ENCODE peak calls at places on chromosomes 5 and 9, in seven cellular contexts. J is GM12878, X is K562, M is H1, V is SK-N-SH, B is HCT116, U is HepG2. I is an unnamed sample.

GRCh38 chr5:16957305-16958165 is 21.4 kb upstream of the MYO10 start:
- DNase-seq in J (no peak), X (no peak), M (no peak), V (no peak), B (no peak), U (no peak), I (no peak)

GRCh38 chr5:139671096-139671841 is 23.1 kb downstream of the CXXC5 start:
- DNase-seq in J (no peak), X (no peak), M (no peak), V (no peak), B (no peak), U (no peak), I (no peak)

GRCh38 chr9:124188331-124189110 is 69.2 kb upstream of the NEK6 start:
- DNase-seq in J (no peak), X (no peak), M (no peak), V (no peak), B (no peak), U (no peak), I (no peak)

GRCh38 chr9:117355542-117355941 is 59.3 kb downstream of the ASTN2 start:
- DNase-seq in J (no peak), X (no peak), M (no peak), V (peak), B (no peak), U (no peak), I (no peak)

GRCh38 chr9:111959960-111960359 is 63.3 kb downstream of the UGCG start:
- DNase-seq in J (no peak), X (no peak), M (no peak), V (no peak), B (no peak), U (no peak), I (no peak)

GRCh38 chr5:181160144-181160754 is 12.9 kb downstream of the OR2V2 start:
- DNase-seq in J (no peak), X (peak), M (no peak), V (peak), B (no peak), U (no peak), I (peak)

GRCh38 chr9:76741524-76741923 is 22.7 kb upstream of the PCA3 start:
- DNase-seq in J (no peak), X (no peak), M (no peak), V (no peak), B (no peak), U (no peak), I (no peak)

GRCh38 chr5:7690557-7690956 is 160.4 kb downstream of the CFAP90 start:
- DNase-seq in J (no peak), X (no peak), M (no peak), V (no peak), B (no peak), U (no peak), I (no peak)

GRCh38 chr9:116959775-116960174 is 272.7 kb downstream of the TRIM32 start:
- DNase-seq in J (no peak), X (no peak), M (no peak), V (peak), B (no peak), U (no peak), I (no peak)

GRCh38 chr9:80369641-80370040 is 797.9 kb downstream of the TLE4 start:
- DNase-seq in J (no peak), X (no peak), M (no peak), V (no peak), B (no peak), U (no peak), I (no peak)

GRCh38 chr9:92294297-92294676 is 790 bp upstream of the IARS1 start:
- DNase-seq in J (no peak), X (no peak), M (no peak), V (peak), B (no peak), U (peak), I (no peak)

GRCh38 chr5:171431251-171431777 is 11.9 kb downstream of the FGF18 start:
- DNase-seq in J (no peak), X (no peak), M (no peak), V (no peak), B (no peak), U (no peak), I (no peak)

GRCh38 chr9:132201780-132202703 is 40.2 kb downstream of the NTNG2 start:
- DNase-seq in J (no peak), X (no peak), M (no peak), V (no peak), B (no peak), U (no peak), I (peak)

GRCh38 chr9:119272500-119273211 is 96.6 kb downstream of the BRINP1 start:
- DNase-seq in J (no peak), X (no peak), M (no peak), V (no peak), B (no peak), U (no peak), I (no peak)

GRCh38 chr9:2837915-2838314 is 6.0 kb downstream of the PUM3 start:
- DNase-seq in J (no peak), X (no peak), M (no peak), V (peak), B (no peak), U (no peak), I (peak)

GRCh38 chr9:33524431-33524947 is 438 bp downstream of the ANKRD18B start:
- DNase-seq in J (no peak), X (no peak), M (no peak), V (no peak), B (no peak), U (no peak), I (peak)

GRCh38 chr9:134919316-134919715 is 1.6 kb upstream of the FCN1 start:
- DNase-seq in J (no peak), X (no peak), M (no peak), V (no peak), B (no peak), U (no peak), I (no peak)

GRCh38 chr9:134918646-134919045 is 934 bp upstream of the FCN1 start:
- DNase-seq in J (no peak), X (no peak), M (no peak), V (no peak), B (no peak), U (no peak), I (no peak)

GRCh38 chr9:134916161-134916665 is 1.5 kb downstream of the FCN1 start:
- DNase-seq in J (no peak), X (no peak), M (no peak), V (peak), B (no peak), U (no peak), I (no peak)

GRCh38 chr9:134915046-134915930 is 2.4 kb downstream of the FCN1 start:
- DNase-seq in J (no peak), X (no peak), M (no peak), V (no peak), B (no peak), U (no peak), I (no peak)

DNA sequence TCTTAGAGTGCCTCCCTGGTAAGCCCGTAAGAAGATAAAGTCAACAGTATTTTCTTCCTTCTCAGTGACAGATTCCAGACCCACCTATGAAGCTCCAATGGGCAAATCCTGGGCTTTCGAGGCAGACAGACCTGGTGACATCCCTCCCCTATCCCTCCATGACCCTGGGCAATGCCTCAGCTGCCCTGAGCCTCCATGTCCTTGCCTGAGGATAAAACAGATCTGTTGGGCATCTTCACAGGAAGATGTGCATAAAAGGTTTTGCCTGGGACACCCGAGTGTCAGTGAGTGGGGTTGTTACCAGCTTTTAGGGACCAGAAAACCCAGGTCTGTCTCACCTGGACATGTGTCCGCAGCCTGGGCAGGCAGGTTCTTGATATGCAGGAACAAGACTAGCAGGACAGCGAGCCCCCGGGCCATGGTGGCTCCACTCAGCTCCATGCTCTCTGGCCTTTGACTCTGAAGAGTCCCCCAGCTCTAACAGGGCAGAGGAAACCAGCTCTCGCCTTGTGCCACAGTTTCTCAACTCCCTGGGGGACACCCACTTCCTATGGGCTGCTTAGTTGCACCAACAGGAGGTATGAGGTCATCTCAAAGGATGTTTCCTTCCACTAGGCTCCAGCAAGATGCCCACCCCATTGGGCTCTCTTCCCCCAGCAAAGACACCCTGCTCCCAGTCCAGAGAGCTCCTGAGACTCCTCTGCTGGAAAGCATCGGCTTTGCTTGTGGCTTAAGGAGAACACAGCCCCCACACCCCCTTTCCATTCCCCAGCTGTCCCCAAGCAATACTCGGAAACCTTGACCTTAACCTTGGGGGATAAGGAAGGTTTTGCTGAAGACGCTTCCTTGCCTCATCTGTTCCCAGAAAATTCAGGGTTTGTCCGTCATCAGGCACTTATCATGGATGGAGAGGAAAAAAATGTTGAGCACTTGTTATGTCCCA is at the start of gene FCN1:
- DNase-seq in J (no peak), X (no peak), M (no peak), V (no peak), B (no peak), U (no peak), I (no peak)
- TF ChIP-seq JUND in J (no peak), X (no peak), M (no peak), V (no peak), B (no peak), U (no peak), I (no peak)

GRCh38 chr9:137967280-137967943 is 89.8 kb downstream of the CACNA1B start:
- DNase-seq in J (no peak), X (no peak), M (no peak), V (peak), B (no peak), U (no peak), I (no peak)
- TF ChIP-seq JUND in J (no peak), X (no peak), M (no peak), V (no peak), B (no peak), U (no peak), I (no peak)

DNA sequence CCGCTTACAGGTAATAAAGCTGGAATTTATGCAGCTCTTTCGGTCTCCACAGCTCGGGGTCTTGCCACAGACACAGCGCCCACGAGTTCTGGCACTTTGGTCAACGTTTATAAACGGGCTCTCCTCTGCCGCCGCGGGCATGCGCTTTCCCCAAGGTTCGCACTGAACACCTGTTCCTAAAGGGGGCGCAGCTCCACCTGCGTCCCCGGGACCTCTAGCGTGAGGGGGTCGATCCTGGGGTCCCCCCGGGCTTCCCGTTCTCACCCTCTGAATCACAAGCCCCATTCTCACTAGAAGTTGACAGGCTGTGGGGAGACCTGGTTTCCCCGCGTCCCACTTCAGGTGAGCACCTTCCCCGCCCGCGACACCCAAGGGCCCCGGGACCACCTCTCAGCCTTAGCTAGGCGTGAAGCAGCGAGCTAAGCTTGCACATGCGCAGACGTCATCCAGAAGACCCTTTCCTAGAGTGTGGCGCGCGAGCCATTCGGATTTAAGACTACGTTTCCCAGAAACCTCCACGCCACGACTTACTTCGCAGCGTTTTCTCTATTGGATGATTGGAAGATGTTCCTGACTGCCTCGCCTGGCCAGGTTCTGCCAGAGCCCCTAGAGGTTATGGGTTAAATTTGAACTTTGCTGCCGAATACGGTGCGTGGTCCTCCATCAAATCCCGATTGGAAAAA is 21.3 kb upstream of the ZNF782 start:
- DNase-seq in J (peak), X (no peak), M (peak), V (peak), B (peak), U (peak), I (peak)
- TF ChIP-seq JUND in J (no peak), X (no peak), M (no peak), V (no peak), B (no peak), U (no peak), I (no peak)

GRCh38 chr5:59745422-59745863 is 148.1 kb downstream of the PDE4D start:
- DNase-seq in J (no peak), X (no peak), M (no peak), V (no peak), B (no peak), U (no peak), I (no peak)

GRCh38 chr5:59746261-59746765 is 147.2 kb downstream of the PDE4D start:
- DNase-seq in J (no peak), X (no peak), M (no peak), V (no peak), B (no peak), U (no peak), I (no peak)

GRCh38 chr5:59741599-59741998 is 151.9 kb downstream of the PDE4D start:
- DNase-seq in J (no peak), X (no peak), M (no peak), V (no peak), B (no peak), U (no peak), I (no peak)

GRCh38 chr5:59749782-59750520 is 143.6 kb downstream of the PDE4D start:
- DNase-seq in J (no peak), X (no peak), M (no peak), V (no peak), B (no peak), U (no peak), I (no peak)

DNA sequence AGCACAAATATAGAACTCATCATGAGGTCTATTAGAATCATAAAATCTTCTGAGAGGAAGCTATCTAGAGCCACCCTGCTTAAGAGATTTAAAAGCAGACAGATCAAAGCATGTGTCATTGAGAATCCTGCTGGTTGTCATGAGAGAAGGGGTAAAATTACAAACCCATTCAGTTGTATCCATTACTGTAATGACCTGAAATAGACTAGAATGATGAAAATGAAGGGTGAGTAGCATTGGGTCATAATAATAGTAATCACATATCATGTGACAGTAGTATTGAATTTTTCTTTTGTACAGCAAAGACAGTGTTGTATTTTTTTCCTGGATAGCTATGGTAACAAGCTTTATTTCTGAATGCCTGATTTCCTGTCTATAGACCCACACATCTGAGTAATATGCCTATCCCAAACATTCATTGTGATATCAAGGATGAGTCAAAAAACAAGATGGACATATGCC is 149.0 kb downstream of the PDE4D start:
- DNase-seq in J (no peak), X (no peak), M (no peak), V (no peak), B (no peak), U (no peak), I (no peak)
- TF ChIP-seq JUND in J (no peak), X (no peak), M (no peak), V (no peak), B (no peak), U (no peak), I (no peak)